ENCODE peak calls at places on chromosomes 7 and 10, in ten cellular contexts. K is spleen; Z is thoracic aorta; X is right atrium auricular region; A is K562; E is upper lobe of right lung; C is heart left ventricle; F is left ventricle myocardium inferior; W is IMR-90; S is CD8-positive, alpha-beta T cell. U is an unnamed sample. For H3K9me3, the result is how much of the 10 kb centered on the place peaks cover.

GRCh38 chr10:58753425-58753824 is 240.8 kb downstream of the BICC1 start:
- DNase-seq in W (no peak), K (no peak), F (no peak), C (no peak), X (no peak), A (no peak), Z (no peak), S (no peak), E (no peak), U (no peak)

GRCh38 chr7:46583606-46584005 is 662.5 kb upstream of the IGFBP3 start:
- DNase-seq in W (no peak), F (no peak), K (no peak), C (no peak), E (no peak), S (no peak), X (no peak), A (no peak), Z (no peak), U (no peak)

GRCh38 chr7:2566890-2567662 is 8.3 kb downstream of the IQCE start:
- DNase-seq in F (peak), X (no peak), A (no peak), Z (no peak), W (no peak), K (peak), C (no peak), E (no peak), S (no peak), U (no peak)

GRCh38 chr7:151871189-151871735 is 5.7 kb downstream of the PRKAG2 start:
- DNase-seq in F (peak), X (no peak), A (no peak), W (no peak), Z (no peak), E (no peak), C (no peak), S (no peak), K (peak), U (no peak)

GRCh38 chr7:155597753-155598140 is 46.7 kb upstream of the RBM33 start:
- DNase-seq in Z (no peak), F (no peak), K (no peak), X (no peak), E (no peak), W (no peak), A (no peak), C (no peak), S (no peak), U (no peak)

GRCh38 chr7:95430864-95431263 is 4.0 kb downstream of the PON2 start:
- DNase-seq in F (no peak), W (peak), C (no peak), S (no peak), Z (no peak), A (no peak), X (no peak), K (no peak), E (no peak), U (no peak)

GRCh38 chr7:27305854-27306253 is 63.3 kb downstream of the EVX1 start:
- DNase-seq in W (no peak), A (no peak), E (no peak), X (no peak), C (no peak), Z (no peak), S (no peak), K (no peak), F (no peak), U (no peak)

GRCh38 chr7:94423865-94424264 is 29.2 kb downstream of the COL1A2 start:
- DNase-seq in C (no peak), W (peak), S (no peak), K (no peak), X (no peak), F (no peak), A (no peak), E (no peak), Z (no peak), U (no peak)

GRCh38 chr10:13604641-13605040 is 17.9 kb downstream of the PRPF18 start:
- DNase-seq in W (no peak), K (no peak), Z (no peak), X (no peak), S (no peak), F (no peak), E (no peak), C (no peak), A (no peak), U (no peak)

GRCh38 chr7:3924277-3924676 is 623.2 kb downstream of the SDK1 start:
- DNase-seq in Z (no peak), C (no peak), W (no peak), K (no peak), F (no peak), E (no peak), S (no peak), X (no peak), A (no peak), U (no peak)

GRCh38 chr7:86904949-86905834 is 154.3 kb downstream of the ELAPOR2 start:
- DNase-seq in Z (no peak), S (no peak), F (no peak), X (no peak), C (no peak), E (no peak), A (peak), W (peak), K (no peak), U (no peak)

GRCh38 chr10:113420057-113420732 is 132.7 kb upstream of the HABP2 start:
- DNase-seq in C (no peak), K (no peak), A (no peak), Z (no peak), W (no peak), F (no peak), E (no peak), X (no peak), S (no peak), U (no peak)

GRCh38 chr7:1716263-1717094 is 46.4 kb downstream of the ELFN1 start:
- DNase-seq in K (no peak), Z (no peak), W (peak), F (no peak), E (no peak), S (no peak), X (no peak), C (peak), A (peak), U (no peak)

GRCh38 chr7:100825760-100826545 is 1.4 kb downstream of the EPHB4 start:
- DNase-seq in W (peak), A (peak), K (no peak), C (no peak), S (no peak), X (no peak), E (no peak), Z (no peak), F (no peak), U (no peak)

GRCh38 chr10:60257767-60258428 is 131.8 kb downstream of the ANK3 start:
- DNase-seq in Z (no peak), K (no peak), W (no peak), E (no peak), F (no peak), S (no peak), X (no peak), A (no peak), C (no peak), U (no peak)

GRCh38 chr10:7184660-7185366 is 226.0 kb downstream of the SFMBT2 start:
- DNase-seq in E (no peak), S (peak), W (no peak), A (no peak), F (no peak), K (no peak), C (no peak), Z (no peak), X (no peak), U (no peak)

GRCh38 chr7:33854951-33855350 is 50.4 kb upstream of the BMPER start:
- DNase-seq in W (peak), A (no peak), X (no peak), Z (no peak), S (no peak), K (no peak), C (no peak), E (no peak), F (no peak), U (no peak)

GRCh38 chr10:59708816-59709471 is 706 bp downstream of the SLC16A9 start:
- DNase-seq in C (no peak), F (peak), K (peak), W (no peak), X (no peak), E (no peak), S (no peak), Z (no peak), A (peak), U (no peak)

GRCh38 chr10:103917326-103918052 is 495 bp downstream of the STN1 start:
- DNase-seq in S (no peak), Z (no peak), K (no peak), X (peak), W (peak), E (peak), C (peak), F (peak), A (peak), U (no peak)

GRCh38 chr7:130985361-130985760 is 251.4 kb upstream of the KLF14 start:
- DNase-seq in X (no peak), Z (no peak), S (no peak), F (no peak), E (no peak), K (no peak), A (no peak), C (no peak), W (no peak), U (no peak)

GRCh38 chr7:106563466-106564150 is 97.3 kb downstream of the CCDC71L start:
- DNase-seq in K (no peak), S (no peak), X (no peak), E (no peak), Z (no peak), W (peak), C (no peak), A (peak), F (no peak), U (no peak)

GRCh38 chr7:41051525-41051924 is 651.4 kb downstream of the INHBA start:
- DNase-seq in W (no peak), S (no peak), Z (no peak), F (no peak), E (no peak), A (no peak), K (no peak), X (no peak), C (no peak), U (no peak)

GRCh38 chr7:69782917-69783684 is 184.8 kb downstream of the AUTS2 start:
- DNase-seq in X (peak), C (no peak), E (no peak), W (no peak), S (no peak), K (no peak), Z (no peak), F (peak), A (no peak), U (no peak)

GRCh38 chr7:50687096-50687495 is 95.6 kb downstream of the GRB10 start:
- DNase-seq in X (no peak), F (no peak), W (no peak), S (no peak), K (no peak), A (no peak), C (no peak), Z (no peak), E (no peak), U (no peak)

GRCh38 chr10:13961096-13961495 is 369.6 kb downstream of the FRMD4A start:
- DNase-seq in X (no peak), Z (no peak), C (no peak), A (no peak), F (no peak), S (no peak), K (no peak), W (peak), E (no peak), U (no peak)

GRCh38 chr7:30950197-30950596 is 13.6 kb upstream of the GHRHR start:
- DNase-seq in Z (no peak), K (no peak), X (no peak), W (no peak), A (no peak), F (no peak), C (no peak), S (no peak), E (no peak), U (no peak)

GRCh38 chr10:37952051-37952815 is 24.2 kb downstream of the ZNF25 start:
- DNase-seq in E (no peak), S (no peak), F (no peak), A (no peak), K (no peak), W (peak), X (no peak), C (no peak), Z (no peak), U (no peak)

GRCh38 chr7:2116086-2116810 is 116.5 kb downstream of the MAD1L1 start:
- DNase-seq in A (no peak), W (peak), F (peak), C (no peak), Z (no peak), E (no peak), S (no peak), K (no peak), X (peak), U (no peak)

GRCh38 chr7:92135490-92135889 is 1.2 kb upstream of the CYP51A1 start:
- DNase-seq in F (no peak), X (no peak), Z (no peak), E (no peak), K (no peak), A (peak), C (no peak), S (no peak), W (no peak), U (no peak)

DNA sequence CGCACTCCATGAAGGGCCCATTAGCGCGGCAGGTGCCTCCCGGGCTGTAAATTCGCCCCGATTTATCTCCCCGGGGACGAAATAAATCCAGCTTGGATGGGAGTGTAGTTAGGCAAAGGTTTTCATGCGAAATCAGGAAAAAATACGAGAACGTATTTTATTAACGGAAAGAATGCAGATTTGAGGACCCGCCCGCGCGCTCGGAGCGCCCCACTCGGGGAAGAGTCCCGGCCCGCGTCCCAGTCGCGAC is 257 bp upstream of the NKX6-2 start:
- DNase-seq in W (no peak), F (no peak), C (no peak), Z (no peak), X (no peak), A (no peak), E (no peak), K (no peak), S (no peak), U (no peak)
- H3K9me3 ChIP-seq in W (under half), F (under half), C (under half), Z (under half), X (under half), A (under half), E (under half), K (under half), S (under half), U (under half)

GRCh38 chr7:301291-302053 is 11.5 kb downstream of the FOXL3 start:
- DNase-seq in F (no peak), X (no peak), S (no peak), W (no peak), A (no peak), K (peak), Z (no peak), E (peak), C (peak), U (no peak)
- H3K9me3 ChIP-seq in F (under half), X (under half), S (under half), W (under half), A (under half), K (under half), Z (under half), E (under half), C (under half), U (under half)

GRCh38 chr7:57216340-57216739 is 84.1 kb upstream of the ZNF479 start:
- DNase-seq in Z (no peak), C (no peak), F (no peak), A (no peak), K (peak), E (peak), S (no peak), X (no peak), W (no peak), U (no peak)
- H3K9me3 ChIP-seq in Z (under half), C (under half), F (half or more), A (under half), K (half or more), E (under half), S (under half), X (under half), W (under half), U (under half)

DNA sequence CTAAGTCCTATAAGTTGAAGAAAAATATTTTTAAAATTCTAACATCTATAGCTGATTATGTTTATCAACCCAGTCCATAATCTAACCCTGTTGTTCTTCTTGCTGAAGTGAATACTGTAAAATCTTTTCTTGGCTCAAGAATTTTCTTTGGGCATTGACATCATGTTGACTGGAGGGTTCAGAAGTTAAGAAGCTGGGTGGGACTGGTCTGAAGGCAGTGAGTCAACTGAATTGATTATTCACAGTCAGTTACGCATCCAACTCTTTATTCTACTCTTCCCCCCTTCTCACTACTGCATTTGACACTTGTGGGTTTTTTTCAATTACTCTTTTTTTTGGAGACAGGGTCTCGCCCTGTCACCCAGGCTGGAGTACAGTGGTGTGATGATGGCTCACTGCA is 31.0 kb downstream of the DENND2A start:
- DNase-seq in F (no peak), Z (no peak), X (no peak), K (no peak), A (no peak), E (no peak), C (no peak), S (no peak), W (peak), U (no peak)
- H3K9me3 ChIP-seq in F (under half), Z (under half), X (under half), K (under half), A (under half), E (under half), C (under half), S (under half), W (under half), U (under half)

DNA sequence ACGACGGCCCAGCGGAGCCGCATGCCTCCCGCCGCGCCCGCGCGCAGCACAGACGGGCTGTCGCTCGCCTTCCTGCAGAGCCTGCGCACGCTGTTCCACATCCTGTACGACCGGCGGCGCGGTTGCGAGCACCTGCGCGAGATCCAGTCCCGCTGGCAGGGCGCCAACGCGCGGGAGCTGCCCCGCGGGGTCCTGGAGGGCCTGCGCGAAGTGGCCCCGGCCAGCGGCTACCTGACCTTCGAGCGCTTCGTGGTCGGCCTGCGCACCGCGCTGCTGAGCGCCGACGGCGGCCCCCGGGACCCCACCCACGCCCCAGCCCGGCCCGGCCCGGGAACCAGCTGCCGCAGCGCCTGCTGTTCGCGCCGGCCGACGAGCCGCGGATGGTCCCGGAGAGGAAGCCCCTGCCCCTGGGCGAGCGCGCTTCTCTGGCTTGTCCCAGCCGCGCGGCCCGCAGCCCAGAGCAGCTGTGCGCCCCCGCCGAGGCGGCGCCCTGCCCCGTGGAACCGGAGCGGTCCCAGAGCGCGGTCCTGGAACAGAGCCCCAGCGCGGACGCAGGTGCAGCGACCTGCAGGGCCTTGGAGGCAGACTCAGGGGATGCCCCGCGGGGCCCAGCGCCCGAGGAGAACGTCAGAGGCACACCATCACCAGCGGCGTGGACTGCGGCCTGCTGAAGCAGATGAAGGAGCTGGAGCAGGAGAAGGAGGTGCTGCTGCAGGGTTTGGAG is 25.3 kb upstream of the ZNF716 start:
- DNase-seq in F (no peak), E (no peak), X (no peak), Z (no peak), W (no peak), K (no peak), C (no peak), A (no peak), S (no peak), U (no peak)
- H3K9me3 ChIP-seq in F (under half), E (under half), X (under half), Z (under half), W (under half), K (half or more), C (under half), A (under half), S (under half), U (under half)

DNA sequence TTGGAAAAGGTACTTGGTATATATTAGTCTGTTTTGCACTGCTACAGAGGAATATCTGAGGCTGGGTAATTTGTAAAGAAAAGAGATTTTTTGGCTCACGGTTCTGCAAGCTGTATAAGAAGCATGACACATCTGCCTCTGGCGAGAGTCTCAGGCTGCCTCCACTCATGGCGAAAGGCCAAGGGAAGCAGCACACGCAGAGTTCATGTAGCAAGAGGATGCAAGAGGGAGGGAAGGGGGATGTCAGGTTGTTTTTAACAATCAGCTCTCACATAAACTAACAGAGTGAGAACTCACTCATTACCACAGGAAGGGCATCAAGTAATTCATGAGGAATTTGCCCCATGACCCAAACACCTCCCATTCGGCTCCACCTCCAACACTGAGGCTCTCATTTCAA is 484.8 kb upstream of the DPP6 start:
- DNase-seq in W (no peak), S (no peak), E (no peak), A (no peak), C (no peak), X (no peak), F (peak), Z (no peak), K (no peak), U (no peak)
- H3K9me3 ChIP-seq in W (under half), S (under half), E (under half), A (under half), C (under half), X (under half), F (under half), Z (under half), K (under half), U (under half)

GRCh38 chr7:141875453-141875852 is 34.2 kb upstream of the PRSS37 start:
- DNase-seq in Z (no peak), S (no peak), X (no peak), E (no peak), K (no peak), W (no peak), F (no peak), A (no peak), C (no peak), U (no peak)
- H3K9me3 ChIP-seq in Z (under half), S (under half), X (under half), E (under half), K (under half), W (under half), F (half or more), A (under half), C (under half), U (under half)

GRCh38 chr10:51643734-51644133 is 55.7 kb downstream of the CSTF2T start:
- DNase-seq in X (no peak), W (no peak), Z (no peak), K (no peak), C (no peak), S (no peak), E (no peak), F (no peak), A (no peak), U (no peak)
- H3K9me3 ChIP-seq in X (under half), W (under half), Z (under half), K (under half), C (under half), S (under half), E (under half), F (under half), A (under half), U (under half)

DNA sequence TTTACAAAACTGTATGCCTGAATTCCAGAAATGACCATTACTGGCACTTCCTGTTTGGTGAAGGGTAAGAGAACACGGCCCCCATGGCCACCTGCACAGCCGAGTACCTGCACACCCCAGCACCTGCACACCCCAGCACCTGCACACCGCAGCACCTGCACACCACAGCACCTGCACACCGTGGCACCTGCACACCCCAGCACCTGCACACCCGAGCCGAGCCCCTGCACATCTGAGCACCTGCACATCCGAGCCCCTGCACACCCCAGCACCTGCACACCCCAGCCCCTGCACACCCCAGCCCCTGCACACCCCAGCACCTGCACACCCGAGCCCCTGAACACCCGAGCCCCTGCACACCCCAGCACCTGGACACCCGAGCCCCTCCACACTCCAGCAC is 243.5 kb downstream of the DNAJB6 start:
- DNase-seq in C (peak), S (no peak), A (no peak), X (no peak), W (no peak), E (peak), Z (no peak), F (no peak), K (peak), U (no peak)
- H3K9me3 ChIP-seq in C (under half), S (under half), A (under half), X (under half), W (under half), E (under half), Z (under half), F (under half), K (under half), U (under half)

GRCh38 chr10:5390607-5391205 is 13.9 kb downstream of the TUBAL3 start:
- DNase-seq in A (no peak), F (no peak), C (no peak), S (no peak), E (no peak), Z (no peak), K (no peak), X (no peak), W (no peak), U (no peak)
- H3K9me3 ChIP-seq in A (under half), F (under half), C (under half), S (under half), E (under half), Z (under half), K (under half), X (under half), W (under half), U (under half)

U was measured in SK-N-MC.